ENCODE peak calls at places on chromosome 22, in five cellular contexts. Y is fibroblast of lung, E is PC-9, U is neural progenitor cell, P is body of pancreas. X is an unnamed sample.

GRCh38 chr22:37906364-37907008 is 389 bp downstream of the MICALL1 start:
- DNase-seq in E (peak; percentile 38), P (peak; percentile 31), Y (no peak), U (peak; percentile 55), X (no peak)

GRCh38 chr22:23392420-23393121 is 187.5 kb downstream of the IGLL1 start:
- DNase-seq in U (no peak), Y (no peak), P (no peak), E (no peak), X (no peak)

GRCh38 chr22:38984224-38984623 is 2.1 kb downstream of the APOBEC3B start:
- DNase-seq in P (no peak), U (no peak), E (no peak), Y (no peak), X (no peak)

GRCh38 chr22:37158963-37159290 is 9.2 kb upstream of the IL2RB start:
- DNase-seq in E (no peak), P (no peak), Y (no peak), U (no peak), X (no peak)

GRCh38 chr22:42910221-42910942 is 53.3 kb upstream of the ARFGAP3 start:
- DNase-seq in E (no peak), P (no peak), U (no peak), Y (no peak), X (no peak)

GRCh38 chr22:35987487-35987886 is 41.1 kb downstream of the RBFOX2 start:
- DNase-seq in E (no peak), Y (peak; percentile 48), U (no peak), P (no peak), X (no peak)

GRCh38 chr22:38982008-38982927 is at the start of gene APOBEC3B:
- DNase-seq in P (no peak), U (peak; percentile 47), E (peak; percentile 94), Y (peak; percentile 96), X (peak; percentile 93)

GRCh38 chr22:46620588-46621242 is 529 bp downstream of the GRAMD4 start:
- DNase-seq in Y (no peak), U (peak; percentile 0), P (no peak), E (no peak), X (no peak)

GRCh38 chr22:46827781-46828180 is 65.3 kb downstream of the TBC1D22A start:
- DNase-seq in P (no peak), U (no peak), Y (no peak), E (no peak), X (no peak)

GRCh38 chr22:43000441-43001175 is 14.3 kb downstream of the PACSIN2 start:
- DNase-seq in U (no peak), P (no peak), Y (peak; percentile 80), E (no peak), X (no peak)

GRCh38 chr22:24803064-24803542 is 2.9 kb upstream of the SGSM1 start:
- DNase-seq in Y (peak; percentile 15), E (peak; percentile 35), U (peak; percentile 79), P (peak; percentile 76), X (peak; percentile 37)

GRCh38 chr22:49303061-49303735 is 524.5 kb downstream of the BRD1 start:
- DNase-seq in P (no peak), Y (no peak), E (no peak), U (no peak), X (no peak)

GRCh38 chr22:37166675-37167066 is 17.0 kb upstream of the IL2RB start:
- DNase-seq in U (peak; percentile 86), Y (peak; percentile 61), P (peak; percentile 86), E (peak; percentile 86), X (peak; percentile 88)

GRCh38 chr22:31084811-31085492 is 3.8 kb downstream of the SMTN start:
- DNase-seq in P (peak; percentile 88), U (peak; percentile 90), Y (peak; percentile 84), E (peak; percentile 66), X (peak; percentile 89)

GRCh38 chr22:21946262-21946925 is 6.3 kb downstream of the PPM1F start:
- DNase-seq in Y (no peak), P (no peak), U (no peak), E (no peak), X (no peak)
- H3K27ac ChIP-seq in Y (peak overlapping the region; percentile 83), P (no peak overlapping the region), U (no peak overlapping the region), E (no peak overlapping the region), X (peak overlapping the region; percentile 98)

GRCh38 chr22:45007247-45007945 is 2.4 kb downstream of the PHF21B start:
- DNase-seq in P (peak; percentile 33), E (no peak), U (peak; percentile 96), Y (peak; percentile 55), X (peak; percentile 70)
- H3K27me3 ChIP-seq in P (peaks cover 7% of the 10 kb centered on the region), E (peaks cover 23% of the 10 kb centered on the region), U (peaks cover 5% of the 10 kb centered on the region), Y (peaks cover 30% of the 10 kb centered on the region), X (peaks cover 99% of the 10 kb centered on the region)

DNA sequence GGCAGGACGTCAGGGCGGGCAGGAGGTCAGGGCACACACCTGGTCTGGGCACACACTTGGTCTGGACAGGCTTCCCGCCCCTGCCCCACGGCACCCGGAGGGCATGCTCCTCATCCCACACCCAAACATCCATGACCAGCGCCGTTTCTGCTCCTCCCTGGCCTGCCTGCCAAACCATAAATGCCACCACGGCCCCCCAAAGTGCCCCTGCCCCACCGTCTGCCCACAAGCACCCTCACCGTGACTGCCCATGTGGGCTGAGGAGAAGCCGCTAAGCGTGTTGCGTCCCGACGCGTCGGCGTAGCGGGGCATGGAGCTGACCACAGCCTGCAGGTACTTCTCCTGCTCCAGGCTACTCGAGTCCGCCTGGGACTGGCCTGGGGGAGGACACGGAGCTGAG is 15.8 kb downstream of the SBF1 start:
- DNase-seq in E (no peak), Y (no peak), U (no peak), P (no peak), X (no peak)
- H3K36me3 ChIP-seq in E (peaks cover 46% of the 10 kb centered on the region), Y (peaks cover 30% of the 10 kb centered on the region), U (no peaks in the 10 kb centered on the region), P (peaks cover 35% of the 10 kb centered on the region), X (no peaks in the 10 kb centered on the region)

GRCh38 chr22:32409977-32410376 is 2.1 kb downstream of the RTCB start:
- DNase-seq in Y (no peak), P (no peak), U (no peak), E (no peak), X (no peak)
- H3K27ac ChIP-seq in Y (no peak overlapping the region), P (no peak overlapping the region), U (no peak overlapping the region), E (no peak overlapping the region), X (no peak overlapping the region)